ENCODE peak calls at places on chromosomes 2 and 18, in eight cellular contexts. O is fibroblast of pulmonary artery, I is cardiac muscle cell, Q is RWPE1, T is thoracic aorta, F is mesothelial cell of epicardium, V is heart left ventricle, S is neural progenitor cell. N is an unnamed sample.

GRCh38 chr2:190180313-190181065 is 118.0 kb upstream of the MSTN start:
- DNase-seq in O (no peak), I (peak), Q (peak), T (no peak), F (no peak), V (peak), S (peak), N (peak)

GRCh38 chr2:12587729-12588522 is 128.8 kb upstream of the TRIB2 start:
- DNase-seq in O (peak), I (no peak), Q (peak), T (no peak), F (no peak), V (no peak), S (no peak), N (peak)

GRCh38 chr2:224958873-224959272 is 83.4 kb downstream of the DOCK10 start:
- DNase-seq in O (no peak), I (no peak), Q (no peak), T (no peak), F (no peak), V (no peak), S (no peak), N (no peak)

GRCh38 chr2:33051586-33052385 is 105.0 kb downstream of the LTBP1 start:
- DNase-seq in O (peak), I (no peak), Q (no peak), T (no peak), F (no peak), V (no peak), S (no peak), N (no peak)

GRCh38 chr2:145422576-145422975 is 902.7 kb upstream of the ZEB2 start:
- DNase-seq in O (no peak), I (no peak), Q (no peak), T (no peak), F (no peak), V (no peak), S (no peak), N (no peak)

GRCh38 chr18:9079863-9080528 is 22.5 kb upstream of the NDUFV2 start:
- DNase-seq in O (no peak), I (no peak), Q (no peak), T (no peak), F (no peak), V (no peak), S (no peak), N (no peak)

GRCh38 chr18:53698907-53699306 is 525.6 kb downstream of the MBD2 start:
- DNase-seq in O (peak), I (peak), Q (peak), T (no peak), F (no peak), V (no peak), S (peak), N (peak)

GRCh38 chr18:48751727-48752468 is 198.9 kb downstream of the SMAD7 start:
- DNase-seq in O (no peak), I (no peak), Q (no peak), T (no peak), F (no peak), V (no peak), S (no peak), N (no peak)

GRCh38 chr2:187552959-187553681 is 1.1 kb downstream of the TFPI start:
- DNase-seq in O (peak), I (no peak), Q (peak), T (no peak), F (no peak), V (no peak), S (no peak), N (no peak)

GRCh38 chr2:195533771-195534642 is 123.0 kb upstream of the SLC39A10 start:
- DNase-seq in O (peak), I (peak), Q (peak), T (peak), F (no peak), V (peak), S (no peak), N (no peak)

GRCh38 chr2:221969087-221969829 is 329.5 kb downstream of the PAX3 start:
- DNase-seq in O (peak), I (peak), Q (peak), T (no peak), F (no peak), V (no peak), S (peak), N (peak)

GRCh38 chr2:181021199-181021789 is 40.9 kb downstream of the UBE2E3 start:
- DNase-seq in O (no peak), I (no peak), Q (no peak), T (no peak), F (no peak), V (no peak), S (no peak), N (no peak)

GRCh38 chr18:46738491-46738890 is 18.4 kb downstream of the ST8SIA5 start:
- DNase-seq in O (no peak), I (no peak), Q (no peak), T (no peak), F (no peak), V (no peak), S (no peak), N (no peak)

GRCh38 chr2:677056-677949 is at the start of gene TMEM18:
- DNase-seq in O (peak), I (peak), Q (peak), T (peak), F (no peak), V (no peak), S (peak), N (peak)

DNA sequence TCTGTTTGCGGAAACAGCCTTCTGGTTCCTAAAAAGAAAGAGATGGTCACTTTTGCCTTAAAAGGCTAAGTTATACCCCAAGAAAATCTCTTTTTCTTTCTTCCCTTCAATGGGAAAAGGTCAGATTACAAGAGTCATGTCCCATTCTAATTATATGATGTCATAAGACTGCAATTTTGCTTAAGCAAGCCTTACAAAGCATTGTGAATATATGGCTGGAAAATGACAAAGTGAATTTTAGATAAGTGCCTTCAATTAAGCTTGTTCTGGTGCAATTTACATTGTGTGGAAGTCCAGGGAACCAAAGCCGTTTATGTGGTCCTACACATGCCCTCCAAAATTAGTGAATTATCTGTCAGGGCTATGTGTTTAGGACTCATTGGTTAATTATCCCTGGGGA is 7.6 kb upstream of the BMP10 start:
- DNase-seq in O (peak), I (no peak), Q (no peak), T (no peak), F (no peak), V (no peak), S (no peak), N (no peak)
- TF ChIP-seq CTCF in O (no peak), I (no peak), Q (no peak), T (no peak), F (no peak), V (no peak), S (no peak), N (no peak)

DNA sequence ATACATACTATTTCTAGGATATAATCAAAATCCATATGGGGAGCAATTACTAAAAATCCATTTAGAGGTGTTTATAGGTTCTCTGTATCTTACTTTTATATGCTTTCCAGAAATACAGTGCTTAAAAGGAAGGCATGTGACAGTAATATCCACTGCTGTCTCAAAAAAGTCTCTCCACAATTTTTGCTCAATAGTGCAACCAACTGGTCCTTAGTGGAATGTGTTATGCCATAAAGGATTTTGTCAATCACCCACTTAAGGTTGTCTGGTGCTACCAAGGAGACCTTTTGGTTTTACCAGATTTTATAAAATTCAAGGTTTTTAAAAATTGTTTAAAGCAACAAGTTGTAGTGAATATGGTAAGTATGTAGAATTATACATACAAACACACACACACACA is 328.5 kb upstream of the DSEL start:
- DNase-seq in O (peak), I (no peak), Q (no peak), T (no peak), F (no peak), V (no peak), S (no peak), N (no peak)
- TF ChIP-seq CTCF in O (peak), I (peak), Q (no peak), T (no peak), F (no peak), V (no peak), S (peak), N (no peak)

GRCh38 chr2:182713611-182714010 is 2.4 kb upstream of the DNAJC10 start:
- DNase-seq in O (peak), I (no peak), Q (no peak), T (no peak), F (no peak), V (no peak), S (no peak), N (no peak)

GRCh38 chr2:182717451-182718215 is 1.6 kb downstream of the DNAJC10 start:
- DNase-seq in O (no peak), I (no peak), Q (no peak), T (no peak), F (no peak), V (no peak), S (no peak), N (no peak)

GRCh38 chr2:182716665-182716990 is 571 bp downstream of the DNAJC10 start:
- DNase-seq in O (no peak), I (no peak), Q (peak), T (no peak), F (no peak), V (no peak), S (no peak), N (peak)

GRCh38 chr2:182715896-182716664 is at the start of gene DNAJC10:
- DNase-seq in O (peak), I (peak), Q (peak), T (peak), F (peak), V (peak), S (peak), N (peak)

GRCh38 chr2:182715121-182715895 is 749 bp upstream of the DNAJC10 start:
- DNase-seq in O (peak), I (no peak), Q (peak), T (no peak), F (no peak), V (no peak), S (no peak), N (no peak)
- TF ChIP-seq CTCF in O (no peak), I (no peak), Q (no peak), T (no peak), F (no peak), V (no peak), S (no peak), N (no peak)

GRCh38 chr2:233062946-233063268 is 2.8 kb downstream of the INPP5D start:
- DNase-seq in O (no peak), I (no peak), Q (no peak), T (no peak), F (no peak), V (peak), S (no peak), N (no peak)

GRCh38 chr2:233060500-233061006 is 411 bp downstream of the INPP5D start:
- DNase-seq in O (no peak), I (no peak), Q (no peak), T (no peak), F (no peak), V (peak), S (no peak), N (no peak)

GRCh38 chr2:233061007-233061590 is 957 bp downstream of the INPP5D start:
- DNase-seq in O (no peak), I (no peak), Q (no peak), T (no peak), F (no peak), V (peak), S (no peak), N (no peak)

GRCh38 chr2:233062447-233062842 is 2.3 kb downstream of the INPP5D start:
- DNase-seq in O (no peak), I (no peak), Q (no peak), T (no peak), F (no peak), V (peak), S (no peak), N (no peak)

DNA sequence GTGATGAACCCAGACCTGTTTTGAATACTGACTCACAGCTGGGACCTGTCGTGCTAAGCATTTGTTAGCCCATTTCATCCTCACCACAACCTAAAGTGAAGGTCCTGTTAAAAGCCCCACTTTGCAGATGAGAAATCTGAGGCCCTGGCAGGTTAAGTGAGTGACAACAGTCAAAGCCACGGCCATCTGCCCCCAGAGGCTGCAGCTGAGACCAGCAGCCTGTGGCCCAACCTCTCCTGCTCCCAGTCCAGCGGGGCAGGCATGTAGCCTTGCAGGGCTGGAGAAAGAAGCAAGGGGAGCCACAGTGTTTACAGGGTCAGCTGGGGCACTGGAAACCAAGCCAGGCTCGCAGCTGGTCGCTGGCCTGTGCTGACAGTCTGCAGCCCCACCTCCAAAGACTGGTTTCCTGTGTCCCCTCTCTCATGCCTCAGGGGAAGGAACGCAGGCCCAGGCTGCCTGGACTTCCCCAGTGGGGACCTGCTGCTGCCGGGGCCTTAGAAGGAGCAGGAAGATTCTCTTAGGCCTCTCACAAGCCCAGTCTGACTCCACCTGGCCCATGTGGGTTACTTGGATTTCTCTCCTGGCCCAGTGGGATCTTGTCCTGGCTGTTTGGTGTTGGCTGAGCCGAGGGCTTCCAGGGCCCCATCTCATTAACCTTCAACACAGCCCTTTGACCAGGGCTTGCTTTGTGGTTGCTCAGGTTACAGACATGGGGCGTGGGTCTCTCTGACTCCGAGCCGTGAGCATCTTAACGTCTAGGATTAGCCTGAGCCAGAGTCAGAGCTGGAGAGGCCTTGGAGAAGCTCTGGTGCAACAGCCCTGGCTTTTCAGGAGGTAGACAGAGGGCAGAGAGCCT is 1.7 kb downstream of the INPP5D start:
- DNase-seq in O (no peak), I (no peak), Q (no peak), T (no peak), F (no peak), V (peak), S (peak), N (no peak)
- TF ChIP-seq CTCF in O (peak), I (peak), Q (no peak), T (no peak), F (no peak), V (no peak), S (no peak), N (no peak)

GRCh38 chr2:157901325-157901724 is 25.2 kb upstream of the ACVR1 start:
- DNase-seq in O (no peak), I (no peak), Q (no peak), T (no peak), F (no peak), V (no peak), S (no peak), N (no peak)
- TF ChIP-seq CTCF in O (peak), I (peak), Q (no peak), T (no peak), F (no peak), V (no peak), S (peak), N (no peak)